ENCODE peak calls at places on chromosomes 6 and 20, in eight cellular contexts. X is stimulated activated CD4-positive, alpha-beta T cell treated with anti-CD3 and anti-CD28 coated beads, Interleukin-15, amount 100 ng/mL, for 24 hours; Q is non-pigmented ciliary epithelial cell; K is omental fat pad; U is activated CD4-positive, alpha-beta T cell treated with anti-CD3 and anti-CD28 coated beads for 4 hours; A is fibroblast of pulmonary artery; R is SHP77 treated with DMSO at 0.1 percent for 48 hours; B is aorta. E is an unnamed sample.

GRCh38 chr6:113672691-113673149 is 184.4 kb upstream of the MARCKS start:
- DNase-seq in X (no peak), A (peak; percentile 75), K (peak; percentile 27), R (peak; percentile 32), B (peak; percentile 74), U (no peak), Q (no peak), E (peak; percentile 82)

GRCh38 chr6:111171577-111172400 is 84.5 kb downstream of the SLC16A10 start:
- DNase-seq in B (no peak), Q (no peak), X (no peak), K (no peak), U (no peak), R (no peak), A (no peak), E (no peak)

GRCh38 chr6:89042664-89043063 is 37.9 kb upstream of the PNRC1 start:
- DNase-seq in R (no peak), A (no peak), U (no peak), X (no peak), K (no peak), Q (no peak), B (no peak), E (no peak)

GRCh38 chr6:161373905-161374451 is 100.1 kb upstream of the AGPAT4 start:
- DNase-seq in U (peak; percentile 54), R (no peak), K (peak; percentile 86), Q (no peak), B (peak; percentile 69), X (peak; percentile 70), A (peak; percentile 69), E (peak; percentile 92)

GRCh38 chr6:31820051-31820389 is 4.7 kb downstream of the HSPA1A start:
- DNase-seq in Q (no peak), R (no peak), U (no peak), B (no peak), K (no peak), A (no peak), X (no peak), E (no peak)

GRCh38 chr6:84764332-84765049 is at the start of gene TBX18:
- DNase-seq in A (peak; percentile 100), X (peak; percentile 55), K (no peak), Q (peak; percentile 96), U (no peak), R (peak; percentile 94), B (peak; percentile 97), E (peak; percentile 98)

GRCh38 chr6:26597821-26598220 is 1.1 kb downstream of the ABT1 start:
- DNase-seq in U (no peak), K (no peak), B (no peak), R (no peak), Q (no peak), A (no peak), X (no peak), E (no peak)

GRCh38 chr6:138089325-138089724 is 17.9 kb downstream of the PERP start:
- DNase-seq in U (no peak), R (no peak), Q (no peak), X (no peak), B (no peak), K (no peak), A (no peak), E (no peak)

GRCh38 chr20:21373436-21373835 is 23.9 kb downstream of the NKX2-4 start:
- DNase-seq in B (no peak), Q (no peak), A (no peak), R (no peak), K (no peak), X (no peak), U (no peak), E (no peak)

GRCh38 chr6:167163476-167164011 is 5.8 kb upstream of the GPR31 start:
- DNase-seq in B (no peak), K (no peak), Q (no peak), U (no peak), A (no peak), R (no peak), X (no peak), E (no peak)

GRCh38 chr6:143221723-143222122 is 161.0 kb downstream of the AIG1 start:
- DNase-seq in K (no peak), Q (no peak), A (no peak), R (no peak), B (no peak), U (no peak), X (no peak), E (no peak)

GRCh38 chr6:152259234-152259633 is 377.9 kb downstream of the SYNE1 start:
- DNase-seq in B (no peak), U (no peak), K (no peak), X (no peak), A (no peak), R (no peak), Q (no peak), E (no peak)

E was measured in posterior vena cava.